ENCODE peak calls at places on chromosomes 3 and 15, in nine cellular contexts. M is A673, R is IMR-90, L is brain microvascular endothelial cell, N is kidney epithelial cell, W is psoas muscle, J is astrocyte, F is Caco-2, B is cardiac muscle cell. O is an unnamed sample. For H3K36me3, the result is how much of the 10 kb centered on the place peaks cover.

GRCh38 chr3:117184574-117184973 is 475.0 kb downstream of the TUSC7 start:
- DNase-seq in J (peak), L (peak), R (peak), M (no peak), F (no peak), B (no peak), W (no peak), N (peak), O (peak)

GRCh38 chr15:28017423-28017924 is 81.6 kb downstream of the OCA2 start:
- DNase-seq in W (no peak), M (no peak), B (no peak), F (peak), L (no peak), N (no peak), R (no peak), J (no peak), O (no peak)

GRCh38 chr3:25507811-25508210 is 79.7 kb downstream of the RARB start:
- DNase-seq in J (no peak), W (no peak), L (no peak), B (no peak), R (no peak), M (no peak), F (no peak), N (no peak), O (no peak)

GRCh38 chr3:38038447-38038911 is 529 bp upstream of the DLEC1 start:
- DNase-seq in L (no peak), B (no peak), W (no peak), M (no peak), R (no peak), F (no peak), J (no peak), N (no peak), O (no peak)

GRCh38 chr15:70023769-70024491 is 73.8 kb downstream of the TLE3 start:
- DNase-seq in F (no peak), W (peak), N (no peak), L (peak), B (peak), J (peak), M (peak), R (peak), O (peak)

GRCh38 chr15:74781673-74782595 is at the start of gene CSK:
- DNase-seq in W (peak), N (no peak), L (no peak), M (peak), F (peak), B (peak), R (peak), J (no peak), O (no peak)

GRCh38 chr3:141538568-141538967 is 51.7 kb downstream of the RASA2 start:
- DNase-seq in N (no peak), M (no peak), L (no peak), F (no peak), R (no peak), B (no peak), W (no peak), J (no peak), O (no peak)

GRCh38 chr3:190017575-190018288 is 103.0 kb downstream of the P3H2 start:
- DNase-seq in B (peak), N (peak), M (peak), F (peak), L (peak), R (peak), J (peak), W (no peak), O (peak)

GRCh38 chr15:43748376-43748775 is 2.1 kb downstream of the PDIA3 start:
- DNase-seq in M (peak), B (peak), J (no peak), F (no peak), L (no peak), N (no peak), R (peak), W (no peak), O (no peak)

GRCh38 chr3:42005426-42005825 is 43.5 kb upstream of the ULK4 start:
- DNase-seq in M (no peak), N (no peak), J (no peak), R (no peak), W (no peak), B (no peak), F (no peak), L (no peak), O (no peak)

GRCh38 chr3:40247714-40248113 is 61.8 kb upstream of the EIF1B start:
- DNase-seq in L (no peak), N (no peak), F (no peak), R (no peak), W (no peak), J (no peak), B (no peak), M (no peak), O (no peak)

GRCh38 chr3:147939425-147940196 is 530.4 kb downstream of the ZIC1 start:
- DNase-seq in J (peak), R (no peak), B (no peak), W (no peak), L (no peak), F (no peak), N (no peak), M (no peak), O (no peak)

GRCh38 chr3:129409541-129409940 is 18.9 kb downstream of the EFCAB12 start:
- DNase-seq in B (peak), N (no peak), R (peak), J (peak), L (no peak), M (no peak), F (no peak), W (no peak), O (no peak)

GRCh38 chr3:167116120-167116922 is 263.8 kb downstream of the ZBBX start:
- DNase-seq in B (no peak), F (no peak), M (no peak), L (no peak), R (no peak), W (no peak), J (no peak), N (no peak), O (no peak)

GRCh38 chr3:15271030-15271429 is 61.4 kb downstream of the SH3BP5 start:
- DNase-seq in W (no peak), F (no peak), M (no peak), L (no peak), N (no peak), R (no peak), B (no peak), J (no peak), O (no peak)

GRCh38 chr3:15272431-15273196 is 59.8 kb downstream of the SH3BP5 start:
- DNase-seq in L (no peak), J (no peak), F (peak), N (no peak), W (no peak), R (no peak), B (peak), M (no peak), O (no peak)

GRCh38 chr3:15271785-15272381 is 60.5 kb downstream of the SH3BP5 start:
- DNase-seq in M (no peak), W (no peak), N (no peak), L (no peak), F (no peak), R (no peak), J (no peak), B (no peak), O (no peak)

GRCh38 chr3:15276028-15276717 is 56.2 kb downstream of the SH3BP5 start:
- DNase-seq in J (peak), B (no peak), M (no peak), F (no peak), R (no peak), L (no peak), N (no peak), W (no peak), O (no peak)

GRCh38 chr3:15273214-15273613 is 59.2 kb downstream of the SH3BP5 start:
- DNase-seq in N (no peak), W (no peak), B (no peak), R (no peak), J (no peak), M (no peak), L (no peak), F (no peak), O (no peak)
- H3K4me3 ChIP-seq in N (no peak), W (no peak), B (no peak), R (no peak), J (no peak), M (no peak), L (no peak), F (no peak), O (no peak)

GRCh38 chr3:108588616-108589015 is 622 bp downstream of the CIP2A start:
- DNase-seq in R (no peak), W (no peak), M (no peak), B (no peak), F (no peak), J (no peak), L (no peak), N (no peak), O (no peak)

GRCh38 chr3:108590443-108590842 is 921 bp downstream of the DZIP3 start:
- DNase-seq in M (peak), J (no peak), R (no peak), N (no peak), B (no peak), F (no peak), L (no peak), W (no peak), O (no peak)

GRCh38 chr3:108595304-108595703 is 5.8 kb downstream of the DZIP3 start:
- DNase-seq in W (no peak), L (no peak), M (no peak), J (no peak), N (no peak), R (no peak), F (no peak), B (no peak), O (no peak)

GRCh38 chr3:108589998-108590323 is 439 bp downstream of the DZIP3 start:
- DNase-seq in B (no peak), J (no peak), M (no peak), W (no peak), L (no peak), R (no peak), N (no peak), F (no peak), O (no peak)

GRCh38 chr3:108589081-108589997 is at the start of the genes CIP2A and DZIP3:
- DNase-seq in F (peak), R (peak), M (peak), J (peak), L (peak), W (peak), N (peak), B (peak), O (peak)
- TF ChIP-seq CTCF in F (no peak), R (no peak), M (no peak), J (no peak), L (no peak), W (no peak), N (no peak), B (no peak), O (no peak)

GRCh38 chr3:136146981-136147729 is 49.0 kb downstream of the MSL2 start:
- DNase-seq in R (no peak), M (no peak), N (no peak), L (no peak), W (no peak), B (no peak), F (no peak), J (peak), O (no peak)

GRCh38 chr3:136152176-136152843 is 43.8 kb downstream of the MSL2 start:
- DNase-seq in J (no peak), R (no peak), B (peak), M (no peak), L (no peak), F (no peak), W (no peak), N (no peak), O (no peak)

GRCh38 chr3:136149569-136150136 is 46.5 kb downstream of the MSL2 start:
- DNase-seq in N (no peak), B (no peak), F (no peak), R (peak), L (peak), W (no peak), M (peak), J (peak), O (peak)

GRCh38 chr3:136151219-136151618 is 44.9 kb downstream of the MSL2 start:
- DNase-seq in F (no peak), L (no peak), W (no peak), R (no peak), M (no peak), B (no peak), N (no peak), J (no peak), O (no peak)

DNA sequence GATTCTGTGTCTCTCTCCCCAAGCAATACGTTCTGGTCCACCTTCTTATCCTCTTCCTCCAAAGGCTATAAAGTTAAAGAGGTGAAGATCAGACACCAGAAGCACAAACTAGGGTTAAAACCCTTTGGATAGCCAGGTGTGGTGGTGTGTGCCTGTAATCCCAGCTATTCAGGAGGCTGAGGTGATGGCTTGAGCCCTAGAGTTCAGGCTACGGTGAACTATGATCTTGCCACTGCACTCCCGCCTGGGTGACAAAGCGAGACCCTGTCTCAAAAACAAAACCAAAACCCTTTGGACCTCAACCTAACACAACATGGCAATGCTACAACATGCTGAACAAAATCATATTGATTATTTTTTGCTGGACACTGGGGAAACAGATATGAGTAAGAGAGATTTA is 43.2 kb downstream of the MSL2 start:
- DNase-seq in M (no peak), W (no peak), N (no peak), B (no peak), L (no peak), R (no peak), J (no peak), F (no peak), O (no peak)
- H3K36me3 ChIP-seq in M (under half), W (under half), N (under half), B (under half), L (under half), R (under half), J (under half), F (under half), O (under half)

GRCh38 chr3:196163212-196163611 is 48.0 kb downstream of the ZDHHC19 start:
- DNase-seq in R (no peak), B (no peak), F (no peak), N (no peak), J (no peak), L (no peak), W (no peak), M (no peak), O (no peak)

GRCh38 chr3:196164576-196164975 is 46.6 kb downstream of the ZDHHC19 start:
- DNase-seq in N (no peak), L (no peak), M (no peak), R (no peak), B (no peak), F (no peak), W (no peak), J (no peak), O (no peak)

GRCh38 chr3:196163687-196164493 is 47.3 kb downstream of the ZDHHC19 start:
- DNase-seq in L (no peak), R (no peak), W (peak), M (no peak), F (no peak), N (no peak), B (peak), J (no peak), O (no peak)

GRCh38 chr3:196166741-196167140 is 44.5 kb downstream of the ZDHHC19 start:
- DNase-seq in W (no peak), F (no peak), M (no peak), N (no peak), R (no peak), J (no peak), B (no peak), L (no peak), O (no peak)

GRCh38 chr3:196165850-196166249 is 45.4 kb downstream of the ZDHHC19 start:
- DNase-seq in N (no peak), W (no peak), M (no peak), L (no peak), F (no peak), J (no peak), R (no peak), B (no peak), O (no peak)
- H3K4me3 ChIP-seq in N (no peak), W (peak), M (no peak), L (no peak), F (no peak), J (no peak), R (no peak), B (no peak), O (no peak)

O was measured in BJ.